ENCODE peak calls at places on chromosomes 3 and 15, in four cellular contexts. One of them, this sample, is unnamed.

GRCh38 chr15:78739996-78740903 is 71.0 kb downstream of the ADAMTS7 start:
- DNase-seq in AG04450: no peak
- DNase-seq in tibial nerve: no peak
- DNase-seq in AG04449: no peak
- DNase-seq in this sample: peak

GRCh38 chr15:88636039-88636438 is 2.8 kb upstream of the ISG20 start:
- DNase-seq in AG04450: no peak
- DNase-seq in tibial nerve: no peak
- DNase-seq in AG04449: no peak
- DNase-seq in this sample: no peak

GRCh38 chr15:69319384-69320375 is 21.0 kb downstream of the PAQR5 start:
- DNase-seq in AG04450: no peak
- DNase-seq in tibial nerve: no peak
- DNase-seq in AG04449: no peak
- DNase-seq in this sample: no peak

GRCh38 chr3:42151596-42152145 is 60.5 kb downstream of the TRAK1 start:
- DNase-seq in AG04450: no peak
- DNase-seq in tibial nerve: no peak
- DNase-seq in AG04449: no peak
- DNase-seq in this sample: no peak

GRCh38 chr3:54120657-54121403 is 1.5 kb upstream of the CACNA2D3 start:
- DNase-seq in AG04450: no peak
- DNase-seq in tibial nerve: no peak
- DNase-seq in AG04449: no peak
- DNase-seq in this sample: peak

GRCh38 chr15:77010842-77011241 is 15.9 kb downstream of the PSTPIP1 start:
- DNase-seq in AG04450: no peak
- DNase-seq in tibial nerve: no peak
- DNase-seq in AG04449: no peak
- DNase-seq in this sample: no peak

GRCh38 chr3:60764870-60765269 is 486.4 kb downstream of the FHIT start:
- DNase-seq in AG04450: no peak
- DNase-seq in tibial nerve: no peak
- DNase-seq in AG04449: no peak
- DNase-seq in this sample: no peak

GRCh38 chr3:46857485-46858341 is 5.5 kb downstream of the MYL3 start:
- DNase-seq in AG04450: no peak
- DNase-seq in tibial nerve: no peak
- DNase-seq in AG04449: no peak
- DNase-seq in this sample: peak

GRCh38 chr3:47347217-47347801 is 33.5 kb upstream of the PTPN23 start:
- DNase-seq in AG04450: peak
- DNase-seq in tibial nerve: peak
- DNase-seq in AG04449: peak
- DNase-seq in this sample: no peak

GRCh38 chr3:38657369-38657768 is 7.9 kb upstream of the SCN5A start:
- DNase-seq in AG04450: no peak
- DNase-seq in tibial nerve: no peak
- DNase-seq in AG04449: no peak
- DNase-seq in this sample: no peak

GRCh38 chr15:31360843-31361763 is 34.5 kb downstream of the KLF13 start:
- DNase-seq in AG04450: no peak
- DNase-seq in tibial nerve: no peak
- DNase-seq in AG04449: no peak
- DNase-seq in this sample: no peak

GRCh38 chr3:132521921-132522320 is 75.1 kb upstream of the ACKR4 start:
- DNase-seq in AG04450: no peak
- DNase-seq in tibial nerve: no peak
- DNase-seq in AG04449: no peak
- DNase-seq in this sample: no peak

GRCh38 chr3:12947504-12948369 is 106.4 kb upstream of the RPL32 start:
- DNase-seq in AG04450: peak
- DNase-seq in tibial nerve: peak
- DNase-seq in AG04449: no peak
- DNase-seq in this sample: no peak

GRCh38 chr3:184467171-184467570 is 87.3 kb downstream of the CHRD start:
- DNase-seq in AG04450: no peak
- DNase-seq in tibial nerve: no peak
- DNase-seq in AG04449: no peak
- DNase-seq in this sample: no peak

GRCh38 chr3:192033246-192033645 is 572.3 kb downstream of the PYDC2 start:
- DNase-seq in AG04450: no peak
- DNase-seq in tibial nerve: no peak
- DNase-seq in AG04449: no peak
- DNase-seq in this sample: no peak

GRCh38 chr15:77542491-77543001 is 90.2 kb downstream of the LINGO1 start:
- DNase-seq in AG04450: no peak
- DNase-seq in tibial nerve: no peak
- DNase-seq in AG04449: no peak
- DNase-seq in this sample: no peak

GRCh38 chr3:3634326-3634725 is 164.9 kb upstream of the LRRN1 start:
- DNase-seq in AG04450: no peak
- DNase-seq in tibial nerve: no peak
- DNase-seq in AG04449: no peak
- DNase-seq in this sample: no peak

GRCh38 chr15:59291214-59291551 is 81.5 kb downstream of the MYO1E start:
- DNase-seq in AG04450: no peak
- DNase-seq in tibial nerve: no peak
- DNase-seq in AG04449: no peak
- DNase-seq in this sample: no peak

GRCh38 chr3:13015286-13016082 is 57.7 kb downstream of the IQSEC1 start:
- DNase-seq in AG04450: no peak
- DNase-seq in tibial nerve: no peak
- DNase-seq in AG04449: no peak
- DNase-seq in this sample: no peak

GRCh38 chr3:52773361-52774065 is 2.8 kb upstream of the NEK4 start:
- DNase-seq in AG04450: no peak
- DNase-seq in tibial nerve: no peak
- DNase-seq in AG04449: no peak
- DNase-seq in this sample: no peak

GRCh38 chr3:185316740-185317407 is 46.1 kb upstream of the MAP3K13 start:
- DNase-seq in AG04450: no peak
- DNase-seq in tibial nerve: no peak
- DNase-seq in AG04449: no peak
- DNase-seq in this sample: no peak

GRCh38 chr3:196568246-196569002 is at the start of the genes FBXO45 and WDR53:
- DNase-seq in AG04450: peak
- DNase-seq in tibial nerve: peak
- DNase-seq in AG04449: peak
- DNase-seq in this sample: peak
- TF ChIP-seq CTCF in AG04450: no peak
- TF ChIP-seq CTCF in tibial nerve: no peak
- TF ChIP-seq CTCF in AG04449: no peak
- TF ChIP-seq CTCF in this sample: no peak

GRCh38 chr3:133964547-133964946 is 65.2 kb downstream of the SLCO2A1 start:
- DNase-seq in AG04450: no peak
- DNase-seq in tibial nerve: no peak
- DNase-seq in AG04449: no peak
- DNase-seq in this sample: no peak
- TF ChIP-seq CTCF in AG04450: no peak
- TF ChIP-seq CTCF in tibial nerve: no peak
- TF ChIP-seq CTCF in AG04449: no peak
- TF ChIP-seq CTCF in this sample: no peak

GRCh38 chr15:91929509-91929908 is 76.0 kb downstream of the SLCO3A1 start:
- DNase-seq in AG04450: no peak
- DNase-seq in tibial nerve: no peak
- DNase-seq in AG04449: no peak
- DNase-seq in this sample: no peak

GRCh38 chr15:91928676-91929075 is 75.2 kb downstream of the SLCO3A1 start:
- DNase-seq in AG04450: no peak
- DNase-seq in tibial nerve: no peak
- DNase-seq in AG04449: no peak
- DNase-seq in this sample: no peak

GRCh38 chr15:91924842-91925495 is 71.5 kb downstream of the SLCO3A1 start:
- DNase-seq in AG04450: no peak
- DNase-seq in tibial nerve: no peak
- DNase-seq in AG04449: no peak
- DNase-seq in this sample: no peak

GRCh38 chr15:91926871-91927270 is 73.4 kb downstream of the SLCO3A1 start:
- DNase-seq in AG04450: no peak
- DNase-seq in tibial nerve: no peak
- DNase-seq in AG04449: no peak
- DNase-seq in this sample: no peak

DNA sequence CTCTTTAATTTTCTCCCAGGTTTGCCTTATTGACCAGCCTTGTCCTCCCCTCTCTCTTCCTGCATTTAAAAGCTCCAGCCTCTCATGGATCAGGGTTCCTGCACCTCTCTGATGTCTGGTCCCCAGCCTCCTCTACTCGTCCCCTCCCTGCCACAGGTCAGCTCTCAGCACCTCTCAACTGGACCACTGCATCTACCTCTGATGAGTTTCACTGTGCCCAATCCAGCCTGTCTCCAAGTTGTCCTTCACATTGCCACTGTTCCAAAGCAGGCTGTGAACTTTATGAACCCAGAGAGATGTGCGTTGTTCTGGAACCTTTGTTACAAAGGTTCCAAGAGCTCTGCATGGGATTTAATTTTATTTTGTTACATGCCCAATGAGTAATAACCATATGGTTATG is 76.6 kb downstream of the SLCO3A1 start:
- DNase-seq in AG04450: no peak
- DNase-seq in tibial nerve: no peak
- DNase-seq in AG04449: no peak
- DNase-seq in this sample: no peak
- TF ChIP-seq CTCF in AG04450: no peak
- TF ChIP-seq CTCF in tibial nerve: no peak
- TF ChIP-seq CTCF in AG04449: no peak
- TF ChIP-seq CTCF in this sample: no peak

GRCh38 chr3:142849148-142849547 is 39.7 kb downstream of the PCOLCE2 start:
- DNase-seq in AG04450: no peak
- DNase-seq in tibial nerve: no peak
- DNase-seq in AG04449: no peak
- DNase-seq in this sample: no peak

GRCh38 chr3:142846779-142847577 is 41.9 kb downstream of the PCOLCE2 start:
- DNase-seq in AG04450: no peak
- DNase-seq in tibial nerve: no peak
- DNase-seq in AG04449: no peak
- DNase-seq in this sample: no peak

GRCh38 chr3:142844339-142844977 is 44.4 kb downstream of the PCOLCE2 start:
- DNase-seq in AG04450: no peak
- DNase-seq in tibial nerve: no peak
- DNase-seq in AG04449: no peak
- DNase-seq in this sample: no peak
- TF ChIP-seq CTCF in AG04450: peak
- TF ChIP-seq CTCF in tibial nerve: no peak
- TF ChIP-seq CTCF in AG04449: peak
- TF ChIP-seq CTCF in this sample: peak

DNA sequence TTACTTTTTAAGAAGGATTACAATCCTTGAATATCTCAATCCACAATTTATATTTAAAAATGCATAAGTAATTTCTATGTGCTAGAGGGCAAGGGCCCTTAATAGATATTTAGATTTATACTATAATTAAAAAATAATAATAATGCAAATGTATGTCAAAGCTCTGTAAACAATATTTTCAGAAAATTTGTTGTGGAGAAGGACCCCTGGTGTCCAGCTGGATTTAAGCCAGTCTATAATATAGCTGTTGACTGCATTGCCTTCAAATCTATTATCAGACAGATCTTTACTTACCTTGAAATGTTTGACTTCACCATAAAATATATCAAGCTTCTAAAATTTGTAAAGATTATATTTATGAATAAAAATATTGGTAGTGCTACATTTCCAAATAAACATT is 65.6 kb downstream of the ZBTB20 start:
- DNase-seq in AG04450: no peak
- DNase-seq in tibial nerve: no peak
- DNase-seq in AG04449: no peak
- DNase-seq in this sample: no peak
- TF ChIP-seq CTCF in AG04450: no peak
- TF ChIP-seq CTCF in tibial nerve: no peak
- TF ChIP-seq CTCF in AG04449: no peak
- TF ChIP-seq CTCF in this sample: no peak

GRCh38 chr15:29942144-29942543 is 119.9 kb upstream of the TJP1 start:
- DNase-seq in AG04450: no peak
- DNase-seq in tibial nerve: no peak
- DNase-seq in AG04449: no peak
- DNase-seq in this sample: no peak
- TF ChIP-seq CTCF in AG04450: peak
- TF ChIP-seq CTCF in tibial nerve: peak
- TF ChIP-seq CTCF in AG04449: peak
- TF ChIP-seq CTCF in this sample: no peak

GRCh38 chr15:40744810-40745152 is 10.3 kb downstream of the RMDN3 start:
- DNase-seq in AG04450: no peak
- DNase-seq in tibial nerve: no peak
- DNase-seq in AG04449: no peak
- DNase-seq in this sample: peak
- TF ChIP-seq CTCF in AG04450: no peak
- TF ChIP-seq CTCF in tibial nerve: no peak
- TF ChIP-seq CTCF in AG04449: no peak
- TF ChIP-seq CTCF in this sample: peak

GRCh38 chr3:193872265-193872753 is 263.6 kb upstream of the HES1 start:
- DNase-seq in AG04450: peak
- DNase-seq in tibial nerve: peak
- DNase-seq in AG04449: peak
- DNase-seq in this sample: no peak
- TF ChIP-seq CTCF in AG04450: no peak
- TF ChIP-seq CTCF in tibial nerve: no peak
- TF ChIP-seq CTCF in AG04449: no peak
- TF ChIP-seq CTCF in this sample: no peak

DNA sequence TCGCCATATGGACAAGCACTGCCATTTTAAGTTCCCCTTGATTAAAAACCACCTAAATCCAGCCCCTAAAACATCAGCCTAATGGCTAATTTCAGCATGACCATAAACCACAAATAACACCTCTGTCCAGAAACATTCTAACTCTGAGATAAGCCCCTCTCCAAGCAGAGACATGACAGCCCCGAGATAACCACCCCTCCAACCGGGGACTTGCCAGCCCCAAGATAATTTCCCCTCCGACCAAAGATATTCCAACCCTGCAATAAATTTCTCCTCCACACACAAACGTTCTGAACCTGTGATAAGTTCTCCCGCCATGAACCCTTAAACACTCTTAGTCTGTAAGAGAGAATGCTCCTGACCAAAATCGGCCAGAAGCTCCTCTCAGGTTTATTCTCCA is 586.8 kb downstream of the EDEM1 start:
- DNase-seq in AG04450: no peak
- DNase-seq in tibial nerve: no peak
- DNase-seq in AG04449: no peak
- DNase-seq in this sample: no peak
- TF ChIP-seq CTCF in AG04450: no peak
- TF ChIP-seq CTCF in tibial nerve: no peak
- TF ChIP-seq CTCF in AG04449: no peak
- TF ChIP-seq CTCF in this sample: no peak

GRCh38 chr15:89749059-89749458 is 2.0 kb downstream of the MESP1 start:
- DNase-seq in AG04450: no peak
- DNase-seq in tibial nerve: no peak
- DNase-seq in AG04449: no peak
- DNase-seq in this sample: no peak

GRCh38 chr15:89749526-89749925 is 1.5 kb downstream of the MESP1 start:
- DNase-seq in AG04450: no peak
- DNase-seq in tibial nerve: no peak
- DNase-seq in AG04449: no peak
- DNase-seq in this sample: no peak

GRCh38 chr15:89749951-89750559 is 994 bp downstream of the MESP1 start:
- DNase-seq in AG04450: no peak
- DNase-seq in tibial nerve: no peak
- DNase-seq in AG04449: no peak
- DNase-seq in this sample: no peak

GRCh38 chr15:89746386-89746974 is 4.6 kb downstream of the MESP1 start:
- DNase-seq in AG04450: no peak
- DNase-seq in tibial nerve: no peak
- DNase-seq in AG04449: no peak
- DNase-seq in this sample: no peak

GRCh38 chr15:89747708-89748682 is 3.1 kb downstream of the MESP1 start:
- DNase-seq in AG04450: no peak
- DNase-seq in tibial nerve: no peak
- DNase-seq in AG04449: no peak
- DNase-seq in this sample: no peak
- TF ChIP-seq CTCF in AG04450: no peak
- TF ChIP-seq CTCF in tibial nerve: no peak
- TF ChIP-seq CTCF in AG04449: no peak
- TF ChIP-seq CTCF in this sample: no peak

This sample was measured in glutamatergic neuron.